ENCODE peak calls at places on chromosome 19, in four cellular contexts. One of them, this sample, is unnamed.

GRCh38 chr19:17234911-17235617 is 9.0 kb downstream of the OCEL1 start:
- DNase-seq in HFFc6: no peak
- DNase-seq in retina: no peak
- DNase-seq in NCI-H1417: peak; percentile 32
- DNase-seq in this sample: no peak

GRCh38 chr19:49546825-49547565 is 19.2 kb downstream of the RCN3 start:
- DNase-seq in HFFc6: peak; percentile 87
- DNase-seq in retina: peak; percentile 87
- DNase-seq in NCI-H1417: peak; percentile 97
- DNase-seq in this sample: peak; percentile 57

GRCh38 chr19:2167896-2168618 is 4.3 kb downstream of the DOT1L start:
- DNase-seq in HFFc6: peak; percentile 55
- DNase-seq in retina: no peak
- DNase-seq in NCI-H1417: no peak
- DNase-seq in this sample: no peak

GRCh38 chr19:30799854-30800755 is 427.9 kb downstream of the ZNF536 start:
- DNase-seq in HFFc6: no peak
- DNase-seq in retina: peak; percentile 69
- DNase-seq in NCI-H1417: peak; percentile 16
- DNase-seq in this sample: peak; percentile 85

GRCh38 chr19:35868172-35868822 is at the start of gene APLP1:
- DNase-seq in HFFc6: peak; percentile 13
- DNase-seq in retina: peak; percentile 83
- DNase-seq in NCI-H1417: peak; percentile 93
- DNase-seq in this sample: peak; percentile 89

GRCh38 chr19:32018014-32018413 is 327.4 kb upstream of the ZNF507 start:
- DNase-seq in HFFc6: no peak
- DNase-seq in retina: no peak
- DNase-seq in NCI-H1417: no peak
- DNase-seq in this sample: no peak

GRCh38 chr19:50837300-50837699 is 3.9 kb upstream of the KLK15 start:
- DNase-seq in HFFc6: no peak
- DNase-seq in retina: no peak
- DNase-seq in NCI-H1417: no peak
- DNase-seq in this sample: no peak

GRCh38 chr19:35436477-35437141 is 11.4 kb upstream of the FFAR2 start:
- DNase-seq in HFFc6: no peak
- DNase-seq in retina: no peak
- DNase-seq in NCI-H1417: no peak
- DNase-seq in this sample: no peak

GRCh38 chr19:42253245-42254082 is 1.5 kb downstream of the ERF start:
- DNase-seq in HFFc6: peak; percentile 44
- DNase-seq in retina: peak; percentile 55
- DNase-seq in NCI-H1417: no peak
- DNase-seq in this sample: peak; percentile 62

GRCh38 chr19:13149628-13150186 is 468 bp downstream of the STX10 start:
- DNase-seq in HFFc6: peak; percentile 39
- DNase-seq in retina: peak; percentile 90
- DNase-seq in NCI-H1417: peak; percentile 15
- DNase-seq in this sample: peak; percentile 79

GRCh38 chr19:6228523-6229215 is 51.1 kb downstream of the MLLT1 start:
- DNase-seq in HFFc6: no peak
- DNase-seq in retina: peak; percentile 80
- DNase-seq in NCI-H1417: no peak
- DNase-seq in this sample: no peak

GRCh38 chr19:48061401-48062344 is 17.8 kb upstream of the CABP5 start:
- DNase-seq in HFFc6: no peak
- DNase-seq in retina: no peak
- DNase-seq in NCI-H1417: no peak
- DNase-seq in this sample: no peak

GRCh38 chr19:55078996-55079395 is 3.3 kb downstream of the EPS8L1 start:
- DNase-seq in HFFc6: no peak
- DNase-seq in retina: no peak
- DNase-seq in NCI-H1417: no peak
- DNase-seq in this sample: no peak

GRCh38 chr19:1811472-1811894 is 593 bp downstream of the ATP8B3 start:
- DNase-seq in HFFc6: peak; percentile 68
- DNase-seq in retina: no peak
- DNase-seq in NCI-H1417: no peak
- DNase-seq in this sample: peak; percentile 21

GRCh38 chr19:43798546-43799409 is 3.5 kb downstream of the LYPD5 start:
- DNase-seq in HFFc6: no peak
- DNase-seq in retina: peak; percentile 37
- DNase-seq in NCI-H1417: peak; percentile 9
- DNase-seq in this sample: no peak

GRCh38 chr19:48991823-48992570 is 1.1 kb downstream of the GYS1 start:
- DNase-seq in HFFc6: peak; percentile 80
- DNase-seq in retina: no peak
- DNase-seq in NCI-H1417: no peak
- DNase-seq in this sample: no peak

GRCh38 chr19:3426433-3426832 is 53.9 kb downstream of the SMIM24 start:
- DNase-seq in HFFc6: no peak
- DNase-seq in retina: no peak
- DNase-seq in NCI-H1417: no peak
- DNase-seq in this sample: no peak

GRCh38 chr19:10863107-10863700 is 8.1 kb upstream of the CARM1 start:
- DNase-seq in HFFc6: peak; percentile 33
- DNase-seq in retina: no peak
- DNase-seq in NCI-H1417: no peak
- DNase-seq in this sample: peak; percentile 66

GRCh38 chr19:3655402-3656072 is 28.9 kb upstream of the CACTIN start:
- DNase-seq in HFFc6: peak; percentile 96
- DNase-seq in retina: no peak
- DNase-seq in NCI-H1417: no peak
- DNase-seq in this sample: peak; percentile 94

GRCh38 chr19:8609210-8610040 is 1.1 kb downstream of the ADAMTS10 start:
- DNase-seq in HFFc6: peak; percentile 6
- DNase-seq in retina: peak; percentile 93
- DNase-seq in NCI-H1417: no peak
- DNase-seq in this sample: peak; percentile 81

GRCh38 chr19:18144906-18145305 is 8.1 kb upstream of the PIK3R2 start:
- DNase-seq in HFFc6: no peak
- DNase-seq in retina: no peak
- DNase-seq in NCI-H1417: no peak
- DNase-seq in this sample: no peak

GRCh38 chr19:13861714-13862531 is 15.0 kb upstream of the NANOS3 start:
- DNase-seq in HFFc6: peak; percentile 92
- DNase-seq in retina: peak; percentile 96
- DNase-seq in NCI-H1417: peak; percentile 55
- DNase-seq in this sample: peak; percentile 95

GRCh38 chr19:16903347-16903746 is 14.5 kb downstream of the F2RL3 start:
- DNase-seq in HFFc6: no peak
- DNase-seq in retina: no peak
- DNase-seq in NCI-H1417: no peak
- DNase-seq in this sample: no peak

GRCh38 chr19:41887711-41888382 is 4.9 kb downstream of the ARHGEF1 start:
- DNase-seq in HFFc6: peak; percentile 62
- DNase-seq in retina: no peak
- DNase-seq in NCI-H1417: peak; percentile 90
- DNase-seq in this sample: no peak

GRCh38 chr19:50705422-50706019 is 14.1 kb downstream of the SHANK1 start:
- DNase-seq in HFFc6: peak; percentile 80
- DNase-seq in retina: peak; percentile 65
- DNase-seq in NCI-H1417: no peak
- DNase-seq in this sample: no peak

GRCh38 chr19:18460900-18461299 is 23.0 kb upstream of the ISYNA1 start:
- DNase-seq in HFFc6: no peak
- DNase-seq in retina: no peak
- DNase-seq in NCI-H1417: no peak
- DNase-seq in this sample: no peak

GRCh38 chr19:5850743-5851293 is 431 bp downstream of the FUT3 start:
- DNase-seq in HFFc6: peak; percentile 32
- DNase-seq in retina: no peak
- DNase-seq in NCI-H1417: no peak
- DNase-seq in this sample: no peak

GRCh38 chr19:44694184-44694579 is 4.8 kb upstream of the CEACAM16 start:
- DNase-seq in HFFc6: no peak
- DNase-seq in retina: no peak
- DNase-seq in NCI-H1417: no peak
- DNase-seq in this sample: no peak

GRCh38 chr19:45251452-45252354 is 632 bp downstream of the MARK4 start:
- DNase-seq in HFFc6: no peak
- DNase-seq in retina: peak; percentile 50
- DNase-seq in NCI-H1417: no peak
- DNase-seq in this sample: peak; percentile 50

GRCh38 chr19:50322234-50322633 is 6.9 kb downstream of the KCNC3 start:
- DNase-seq in HFFc6: no peak
- DNase-seq in retina: no peak
- DNase-seq in NCI-H1417: no peak
- DNase-seq in this sample: no peak